ENCODE peak calls at places on chromosome 16, in seven cellular contexts. W, N, M, L, R, O and J are unnamed samples.

GRCh38 chr16:53094013-53094630 is 39.3 kb downstream of the CHD9 start:
- DNase-seq in W (no peak), N (no peak), M (peak; percentile 85), L (no peak), R (peak; percentile 92), O (peak; percentile 68), J (no peak)

GRCh38 chr16:88441460-88441859 is 11.6 kb upstream of the ZFPM1 start:
- DNase-seq in W (no peak), N (no peak), M (no peak), L (no peak), R (no peak), O (no peak), J (no peak)

GRCh38 chr16:53220585-53220984 is 165.8 kb downstream of the CHD9 start:
- DNase-seq in W (no peak), N (no peak), M (peak; percentile 9), L (no peak), R (no peak), O (no peak), J (peak; percentile 44)

GRCh38 chr16:78210305-78210704 is 110.9 kb downstream of the WWOX start:
- DNase-seq in W (no peak), N (no peak), M (no peak), L (no peak), R (no peak), O (no peak), J (peak; percentile 44)

GRCh38 chr16:64626771-64627170 is 495.1 kb downstream of the CDH11 start:
- DNase-seq in W (no peak), N (no peak), M (no peak), L (no peak), R (no peak), O (no peak), J (no peak)

GRCh38 chr16:27281285-27281684 is 12.7 kb upstream of the NSMCE1 start:
- DNase-seq in W (no peak), N (no peak), M (no peak), L (no peak), R (no peak), O (no peak), J (no peak)

GRCh38 chr16:861446-861845 is 60.9 kb upstream of the GNG13 start:
- DNase-seq in W (no peak), N (no peak), M (no peak), L (no peak), R (no peak), O (no peak), J (no peak)

GRCh38 chr16:28561557-28562187 is 8.0 kb downstream of the SGF29 start:
- DNase-seq in W (no peak), N (no peak), M (no peak), L (no peak), R (no peak), O (no peak), J (no peak)

GRCh38 chr16:81005644-81006471 is 827 bp downstream of the CMC2 start:
- DNase-seq in W (no peak), N (no peak), M (no peak), L (no peak), R (peak; percentile 83), O (peak; percentile 61), J (peak; percentile 22)

GRCh38 chr16:56681939-56682702 is at the start of gene MT1X:
- DNase-seq in W (peak; percentile 80), N (peak; percentile 99), M (peak; percentile 94), L (peak; percentile 93), R (peak; percentile 93), O (peak; percentile 93), J (peak; percentile 85)

GRCh38 chr16:70298988-70299938 is at the start of gene DDX19B:
- DNase-seq in W (peak; percentile 49), N (peak; percentile 82), M (peak; percentile 81), L (peak; percentile 75), R (peak; percentile 85), O (peak; percentile 68), J (peak; percentile 70)

GRCh38 chr16:58025351-58026138 is at the start of gene MMP15:
- DNase-seq in W (no peak), N (no peak), M (peak; percentile 71), L (peak; percentile 51), R (peak; percentile 95), O (peak; percentile 48), J (peak; percentile 46)

GRCh38 chr16:64507240-64508024 is 614.4 kb downstream of the CDH11 start:
- DNase-seq in W (no peak), N (no peak), M (no peak), L (no peak), R (no peak), O (no peak), J (no peak)

GRCh38 chr16:31179153-31179746 is 689 bp upstream of the FUS start:
- DNase-seq in W (no peak), N (no peak), M (no peak), L (no peak), R (no peak), O (no peak), J (no peak)

GRCh38 chr16:60651351-60651750 is 1384.9 kb downstream of the CDH8 start:
- DNase-seq in W (no peak), N (no peak), M (no peak), L (no peak), R (no peak), O (no peak), J (no peak)

GRCh38 chr16:81000873-81001272 is 5.8 kb downstream of the CMC2 start:
- DNase-seq in W (no peak), N (no peak), M (no peak), L (no peak), R (no peak), O (no peak), J (no peak)

GRCh38 chr16:72442381-72443158 is 270.6 kb upstream of the PMFBP1 start:
- DNase-seq in W (no peak), N (no peak), M (no peak), L (no peak), R (no peak), O (no peak), J (peak; percentile 20)

GRCh38 chr16:58931436-58931835 is 197.3 kb upstream of the GOT2 start:
- DNase-seq in W (no peak), N (no peak), M (no peak), L (no peak), R (no peak), O (no peak), J (peak; percentile 1)

GRCh38 chr16:35908942-35909341 is 2449.5 kb downstream of the TP53TG3F start:
- DNase-seq in W (no peak), N (no peak), M (no peak), L (no peak), R (no peak), O (no peak), J (no peak)
- TF ChIP-seq CTCF in W (no peak), N (no peak), M (peak; percentile 10), L (no peak), R (no peak), O (no peak), J (peak; percentile 14)

GRCh38 chr16:15950167-15950854 is 895 bp downstream of the ABCC1 start:
- DNase-seq in W (no peak), N (no peak), M (peak; percentile 61), L (peak; percentile 22), R (peak; percentile 40), O (peak; percentile 28), J (peak; percentile 53)
- H3K4me3 ChIP-seq in W (peak overlapping the region; percentile 94), N (peak overlapping the region; percentile 99), M (peak overlapping the region; percentile 91), L (peak overlapping the region; percentile 47), R (peak overlapping the region; percentile 86), O (peak overlapping the region; percentile 77), J (peak overlapping the region; percentile 84)

GRCh38 chr16:10988879-10989278 is 44.5 kb downstream of the CLEC16A start:
- DNase-seq in W (no peak), N (no peak), M (no peak), L (no peak), R (no peak), O (no peak), J (no peak)

GRCh38 chr16:10990378-10990777 is 46.0 kb downstream of the CLEC16A start:
- DNase-seq in W (no peak), N (no peak), M (no peak), L (no peak), R (no peak), O (no peak), J (no peak)

GRCh38 chr16:10989494-10989893 is 45.1 kb downstream of the CLEC16A start:
- DNase-seq in W (no peak), N (no peak), M (no peak), L (no peak), R (no peak), O (no peak), J (no peak)

GRCh38 chr16:10987361-10988163 is 43.2 kb downstream of the CLEC16A start:
- DNase-seq in W (no peak), N (no peak), M (peak; percentile 26), L (no peak), R (no peak), O (no peak), J (no peak)

DNA sequence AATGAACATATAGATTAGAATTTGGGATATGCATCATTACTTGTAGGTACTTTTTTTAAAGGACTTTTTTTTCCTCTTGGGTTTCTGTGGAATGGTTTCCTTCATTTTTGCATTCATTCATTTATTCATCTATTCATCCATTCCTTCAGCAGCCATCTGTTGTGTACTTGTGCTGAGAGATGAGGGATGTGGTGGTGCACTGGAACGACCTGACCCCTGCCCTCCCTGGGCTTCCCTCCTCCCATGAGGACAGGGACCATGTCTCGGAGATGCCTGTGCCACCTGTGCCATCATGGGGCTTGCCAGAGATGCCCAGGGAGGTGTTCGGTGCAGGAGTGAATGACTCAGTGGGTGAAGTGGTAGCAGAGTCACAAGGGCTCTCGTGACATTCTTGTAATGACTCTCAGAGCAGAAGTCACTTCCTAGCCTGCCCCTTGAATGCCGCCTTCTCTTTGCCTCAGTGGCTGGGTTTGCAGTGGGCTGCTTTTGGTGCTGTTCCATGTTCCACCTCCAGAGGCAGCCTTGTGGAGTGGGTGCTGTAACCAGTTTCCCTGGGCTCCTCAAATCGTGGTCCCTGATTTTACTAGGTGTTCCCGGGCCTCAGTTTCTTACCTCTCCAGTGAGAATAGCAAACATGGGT is 43.9 kb downstream of the CLEC16A start:
- DNase-seq in W (no peak), N (no peak), M (peak; percentile 70), L (no peak), R (no peak), O (no peak), J (no peak)
- TF ChIP-seq CTCF in W (no peak), N (no peak), M (peak; percentile 57), L (no peak), R (peak; percentile 23), O (no peak), J (peak; percentile 42)

DNA sequence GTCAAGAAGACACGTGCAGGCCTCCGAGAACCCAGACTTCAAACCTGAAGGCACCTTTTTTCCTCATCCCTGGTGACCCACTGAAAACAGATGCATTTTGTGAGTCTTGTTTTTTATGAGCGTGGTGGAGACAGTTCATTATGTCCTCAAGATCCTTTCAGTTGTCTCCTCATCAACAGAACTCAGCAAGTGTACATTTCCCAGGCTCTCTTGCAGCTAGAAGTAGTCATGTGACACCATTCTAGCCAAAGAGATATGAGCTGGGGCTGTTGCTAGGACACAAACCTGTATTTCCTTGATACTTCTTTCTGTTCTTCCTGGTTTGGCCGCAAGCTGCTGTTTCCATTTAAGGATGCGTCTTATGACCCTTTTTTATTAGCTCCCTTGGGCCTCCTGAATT is 135.7 kb upstream of the FOXF1 start:
- DNase-seq in W (no peak), N (no peak), M (no peak), L (no peak), R (no peak), O (no peak), J (no peak)
- H3K4me3 ChIP-seq in W (no peak overlapping the region), N (no peak overlapping the region), M (no peak overlapping the region), L (no peak overlapping the region), R (no peak overlapping the region), O (no peak overlapping the region), J (no peak overlapping the region)

GRCh38 chr16:25126820-25127232 is 15.3 kb downstream of the LCMT1 start:
- DNase-seq in W (no peak), N (no peak), M (peak; percentile 29), L (no peak), R (peak; percentile 78), O (no peak), J (peak; percentile 91)
- TF ChIP-seq CTCF in W (peak; percentile 20), N (no peak), M (peak; percentile 56), L (peak; percentile 46), R (peak; percentile 66), O (no peak), J (peak; percentile 89)

GRCh38 chr16:75248536-75249380 is 2.7 kb downstream of the BCAR1 start:
- DNase-seq in W (no peak), N (no peak), M (no peak), L (no peak), R (no peak), O (no peak), J (no peak)
- H3K4me3 ChIP-seq in W (peak overlapping the region; percentile 92), N (peak overlapping the region; percentile 88), M (no peak overlapping the region), L (no peak overlapping the region), R (peak overlapping the region; percentile 91), O (no peak overlapping the region), J (no peak overlapping the region)